ENCODE peak calls at places on chromosomes 13 and 19, in eight cellular contexts. D is tibial artery; F is posterior vena cava; H is tibial nerve; Q is activated T-helper 9 cell treated with anti-CD3 and anti-CD28 coated beads, Interleukin-2, amount 50 U/mL, for 16 hours; U is stimulated activated CD8-positive, alpha-beta memory T cell treated with anti-CD3 and anti-CD28 coated beads, Interleukin-15, amount 100 ng/mL, for 4 hours; C is Calu3; R is endothelial cell. O is an unnamed sample.

GRCh38 chr19:19997656-19998268 is 41.5 kb downstream of the ZNF682 start:
- DNase-seq in H (no peak), F (peak), Q (peak), C (no peak), R (peak), U (no peak), D (no peak), O (no peak)

GRCh38 chr19:51654783-51655182 is 8.2 kb upstream of the SIGLEC14 start:
- DNase-seq in Q (no peak), F (no peak), D (no peak), C (no peak), U (no peak), R (no peak), H (no peak), O (no peak)

GRCh38 chr13:43300817-43301216 is 277.4 kb downstream of the DNAJC15 start:
- DNase-seq in D (no peak), C (no peak), F (no peak), H (no peak), U (no peak), R (no peak), Q (no peak), O (no peak)

GRCh38 chr13:108000998-108001397 is 214.3 kb downstream of the LIG4 start:
- DNase-seq in U (no peak), C (no peak), Q (no peak), H (no peak), D (no peak), R (no peak), F (no peak), O (no peak)

GRCh38 chr19:16522559-16523377 is 19.5 kb downstream of the CHERP start:
- DNase-seq in F (no peak), U (no peak), R (no peak), C (no peak), H (no peak), D (no peak), Q (no peak), O (no peak)

GRCh38 chr19:41801682-41802317 is 5.4 kb downstream of the CEACAM3 start:
- DNase-seq in U (no peak), R (no peak), H (no peak), C (no peak), D (no peak), Q (no peak), F (no peak), O (no peak)

GRCh38 chr13:94269557-94269956 is 209.9 kb downstream of the DCT start:
- DNase-seq in Q (no peak), U (no peak), F (no peak), R (no peak), H (no peak), C (no peak), D (no peak), O (no peak)

GRCh38 chr19:403221-404036 is 5.5 kb downstream of the C2CD4C start:
- DNase-seq in Q (no peak), D (no peak), C (no peak), H (peak), F (peak), R (no peak), U (no peak), O (no peak)

GRCh38 chr19:12983561-12984142 is 11.6 kb upstream of the NFIX start:
- DNase-seq in F (peak), U (peak), Q (peak), R (peak), D (peak), C (peak), H (peak), O (peak)

GRCh38 chr19:3285647-3286176 is 61.3 kb downstream of the CELF5 start:
- DNase-seq in R (peak), Q (peak), H (no peak), F (no peak), U (no peak), D (no peak), C (no peak), O (peak)

GRCh38 chr13:36848228-36848982 is 29.4 kb downstream of the RFXAP start:
- DNase-seq in R (no peak), Q (no peak), H (no peak), F (no peak), U (no peak), C (peak), D (no peak), O (no peak)

O was measured in T-helper 2 cell.